ENCODE peak calls at places on chromosomes 1 and 21, in eight cellular contexts. One of them, this sample, is unnamed.

GRCh38 chr1:162230096-162230495 is 146.6 kb downstream of the SPATA46 start:
- DNase-seq in GM13976: no peak
- DNase-seq in iPS-NIHi11: peak
- DNase-seq in cardiac fibroblast: peak
- DNase-seq in midbrain: peak
- DNase-seq in WTC11: peak
- DNase-seq in stimulated activated CD8-positive, alpha-beta memory T cell treated with anti-CD3 and anti-CD28 coated beads, Interleukin-2, amount 100 ng/mL, for 1 hour: no peak
- DNase-seq in T follicular helper cell: no peak
- DNase-seq in this sample: no peak

GRCh38 chr1:112686835-112687234 is 12.4 kb downstream of the MOV10 start:
- DNase-seq in midbrain: no peak
- DNase-seq in cardiac fibroblast: no peak
- DNase-seq in GM13976: no peak
- DNase-seq in iPS-NIHi11: no peak
- DNase-seq in T follicular helper cell: no peak
- DNase-seq in WTC11: no peak
- DNase-seq in stimulated activated CD8-positive, alpha-beta memory T cell treated with anti-CD3 and anti-CD28 coated beads, Interleukin-2, amount 100 ng/mL, for 1 hour: no peak
- DNase-seq in this sample: no peak

GRCh38 chr1:116483481-116484309 is 87.1 kb downstream of the CD58 start:
- DNase-seq in iPS-NIHi11: no peak
- DNase-seq in WTC11: no peak
- DNase-seq in T follicular helper cell: no peak
- DNase-seq in midbrain: peak
- DNase-seq in cardiac fibroblast: no peak
- DNase-seq in stimulated activated CD8-positive, alpha-beta memory T cell treated with anti-CD3 and anti-CD28 coated beads, Interleukin-2, amount 100 ng/mL, for 1 hour: no peak
- DNase-seq in GM13976: no peak
- DNase-seq in this sample: no peak

GRCh38 chr1:2043886-2044285 is 6.3 kb upstream of the PRKCZ start:
- DNase-seq in T follicular helper cell: no peak
- DNase-seq in iPS-NIHi11: no peak
- DNase-seq in cardiac fibroblast: no peak
- DNase-seq in GM13976: no peak
- DNase-seq in midbrain: no peak
- DNase-seq in stimulated activated CD8-positive, alpha-beta memory T cell treated with anti-CD3 and anti-CD28 coated beads, Interleukin-2, amount 100 ng/mL, for 1 hour: no peak
- DNase-seq in WTC11: no peak
- DNase-seq in this sample: no peak

GRCh38 chr21:36909423-36909822 is 57.0 kb downstream of the HLCS start:
- DNase-seq in iPS-NIHi11: no peak
- DNase-seq in cardiac fibroblast: no peak
- DNase-seq in midbrain: no peak
- DNase-seq in stimulated activated CD8-positive, alpha-beta memory T cell treated with anti-CD3 and anti-CD28 coated beads, Interleukin-2, amount 100 ng/mL, for 1 hour: no peak
- DNase-seq in WTC11: no peak
- DNase-seq in T follicular helper cell: no peak
- DNase-seq in GM13976: no peak
- DNase-seq in this sample: no peak

GRCh38 chr21:45336870-45337269 is 49.2 kb upstream of the POFUT2 start:
- DNase-seq in iPS-NIHi11: peak
- DNase-seq in WTC11: no peak
- DNase-seq in stimulated activated CD8-positive, alpha-beta memory T cell treated with anti-CD3 and anti-CD28 coated beads, Interleukin-2, amount 100 ng/mL, for 1 hour: no peak
- DNase-seq in cardiac fibroblast: no peak
- DNase-seq in T follicular helper cell: no peak
- DNase-seq in GM13976: no peak
- DNase-seq in midbrain: peak
- DNase-seq in this sample: no peak

GRCh38 chr21:45981641-45982255 is at the start of gene COL6A1:
- DNase-seq in iPS-NIHi11: peak
- DNase-seq in midbrain: no peak
- DNase-seq in WTC11: peak
- DNase-seq in T follicular helper cell: peak
- DNase-seq in GM13976: peak
- DNase-seq in cardiac fibroblast: peak
- DNase-seq in stimulated activated CD8-positive, alpha-beta memory T cell treated with anti-CD3 and anti-CD28 coated beads, Interleukin-2, amount 100 ng/mL, for 1 hour: peak
- DNase-seq in this sample: no peak

GRCh38 chr1:3473381-3473844 is 18.9 kb downstream of the ARHGEF16 start:
- DNase-seq in iPS-NIHi11: no peak
- DNase-seq in GM13976: no peak
- DNase-seq in T follicular helper cell: no peak
- DNase-seq in WTC11: no peak
- DNase-seq in cardiac fibroblast: peak
- DNase-seq in stimulated activated CD8-positive, alpha-beta memory T cell treated with anti-CD3 and anti-CD28 coated beads, Interleukin-2, amount 100 ng/mL, for 1 hour: no peak
- DNase-seq in midbrain: peak
- DNase-seq in this sample: no peak

GRCh38 chr1:17696417-17697301 is 58.5 kb upstream of the ACTL8 start:
- DNase-seq in stimulated activated CD8-positive, alpha-beta memory T cell treated with anti-CD3 and anti-CD28 coated beads, Interleukin-2, amount 100 ng/mL, for 1 hour: no peak
- DNase-seq in T follicular helper cell: no peak
- DNase-seq in WTC11: peak
- DNase-seq in midbrain: no peak
- DNase-seq in cardiac fibroblast: peak
- DNase-seq in iPS-NIHi11: peak
- DNase-seq in GM13976: no peak
- DNase-seq in this sample: no peak

GRCh38 chr1:113333056-113333455 is 57.3 kb upstream of the MAGI3 start:
- DNase-seq in GM13976: no peak
- DNase-seq in cardiac fibroblast: no peak
- DNase-seq in iPS-NIHi11: no peak
- DNase-seq in WTC11: no peak
- DNase-seq in midbrain: no peak
- DNase-seq in T follicular helper cell: no peak
- DNase-seq in stimulated activated CD8-positive, alpha-beta memory T cell treated with anti-CD3 and anti-CD28 coated beads, Interleukin-2, amount 100 ng/mL, for 1 hour: no peak
- DNase-seq in this sample: no peak

GRCh38 chr1:207259391-207259790 is 62.1 kb upstream of the CD55 start:
- DNase-seq in stimulated activated CD8-positive, alpha-beta memory T cell treated with anti-CD3 and anti-CD28 coated beads, Interleukin-2, amount 100 ng/mL, for 1 hour: no peak
- DNase-seq in T follicular helper cell: no peak
- DNase-seq in midbrain: no peak
- DNase-seq in GM13976: no peak
- DNase-seq in WTC11: no peak
- DNase-seq in iPS-NIHi11: peak
- DNase-seq in cardiac fibroblast: peak
- DNase-seq in this sample: no peak

GRCh38 chr21:31117046-31117916 is 79.0 kb upstream of the KRTAP19-8 start:
- DNase-seq in cardiac fibroblast: peak
- DNase-seq in GM13976: no peak
- DNase-seq in iPS-NIHi11: no peak
- DNase-seq in T follicular helper cell: no peak
- DNase-seq in WTC11: no peak
- DNase-seq in stimulated activated CD8-positive, alpha-beta memory T cell treated with anti-CD3 and anti-CD28 coated beads, Interleukin-2, amount 100 ng/mL, for 1 hour: no peak
- DNase-seq in midbrain: no peak
- DNase-seq in this sample: no peak

GRCh38 chr21:35366348-35367085 is 317.4 kb upstream of the RUNX1 start:
- DNase-seq in iPS-NIHi11: no peak
- DNase-seq in stimulated activated CD8-positive, alpha-beta memory T cell treated with anti-CD3 and anti-CD28 coated beads, Interleukin-2, amount 100 ng/mL, for 1 hour: no peak
- DNase-seq in cardiac fibroblast: peak
- DNase-seq in midbrain: no peak
- DNase-seq in WTC11: no peak
- DNase-seq in GM13976: no peak
- DNase-seq in T follicular helper cell: no peak
- DNase-seq in this sample: no peak

GRCh38 chr1:227886503-227886961 is 61.2 kb downstream of the WNT9A start:
- DNase-seq in iPS-NIHi11: peak
- DNase-seq in WTC11: no peak
- DNase-seq in stimulated activated CD8-positive, alpha-beta memory T cell treated with anti-CD3 and anti-CD28 coated beads, Interleukin-2, amount 100 ng/mL, for 1 hour: no peak
- DNase-seq in cardiac fibroblast: no peak
- DNase-seq in GM13976: peak
- DNase-seq in T follicular helper cell: no peak
- DNase-seq in midbrain: no peak
- DNase-seq in this sample: peak

GRCh38 chr1:110190282-110190929 is 19.7 kb upstream of the KCNC4 start:
- DNase-seq in iPS-NIHi11: no peak
- DNase-seq in midbrain: peak
- DNase-seq in WTC11: no peak
- DNase-seq in stimulated activated CD8-positive, alpha-beta memory T cell treated with anti-CD3 and anti-CD28 coated beads, Interleukin-2, amount 100 ng/mL, for 1 hour: no peak
- DNase-seq in T follicular helper cell: no peak
- DNase-seq in GM13976: no peak
- DNase-seq in cardiac fibroblast: no peak
- DNase-seq in this sample: no peak

GRCh38 chr1:182608850-182609610 is 4.8 kb upstream of the RGS16 start:
- DNase-seq in WTC11: no peak
- DNase-seq in T follicular helper cell: no peak
- DNase-seq in stimulated activated CD8-positive, alpha-beta memory T cell treated with anti-CD3 and anti-CD28 coated beads, Interleukin-2, amount 100 ng/mL, for 1 hour: no peak
- DNase-seq in cardiac fibroblast: peak
- DNase-seq in iPS-NIHi11: no peak
- DNase-seq in GM13976: no peak
- DNase-seq in midbrain: no peak
- DNase-seq in this sample: no peak

GRCh38 chr1:228037401-228038386 is 30.9 kb downstream of the WNT3A start:
- DNase-seq in cardiac fibroblast: peak
- DNase-seq in GM13976: peak
- DNase-seq in WTC11: peak
- DNase-seq in midbrain: no peak
- DNase-seq in iPS-NIHi11: peak
- DNase-seq in T follicular helper cell: no peak
- DNase-seq in stimulated activated CD8-positive, alpha-beta memory T cell treated with anti-CD3 and anti-CD28 coated beads, Interleukin-2, amount 100 ng/mL, for 1 hour: no peak
- DNase-seq in this sample: no peak

GRCh38 chr1:84754376-84754672 is 64.1 kb upstream of the SSX2IP start:
- DNase-seq in iPS-NIHi11: no peak
- DNase-seq in T follicular helper cell: no peak
- DNase-seq in midbrain: no peak
- DNase-seq in WTC11: no peak
- DNase-seq in cardiac fibroblast: no peak
- DNase-seq in stimulated activated CD8-positive, alpha-beta memory T cell treated with anti-CD3 and anti-CD28 coated beads, Interleukin-2, amount 100 ng/mL, for 1 hour: no peak
- DNase-seq in GM13976: no peak
- DNase-seq in this sample: no peak

This sample was measured in T-helper 17 cell.